ENCODE peak calls at places on chromosomes 16 and 17, in five cellular contexts. One of them, this sample, is unnamed.
A peak's percentile ranks its signal among the peaks of the same experiment; 100 is the strongest.

GRCh38 chr17:350706-351435 is 1.7 kb downstream of the RPH3AL start:
- DNase-seq in heart left ventricle: peak; percentile 94
- DNase-seq in osteocyte: no peak
- DNase-seq in tibial artery: peak; percentile 83
- DNase-seq in Right ventricle myocardium superior: peak; percentile 87
- DNase-seq in this sample: peak; percentile 34

GRCh38 chr16:813204-813915 is 12.8 kb upstream of the GNG13 start:
- DNase-seq in Right ventricle myocardium superior: peak; percentile 64
- DNase-seq in heart left ventricle: peak; percentile 63
- DNase-seq in tibial artery: no peak
- DNase-seq in osteocyte: no peak
- DNase-seq in this sample: peak; percentile 6

GRCh38 chr16:4340443-4340842 is 10.7 kb downstream of the PAM16 start:
- DNase-seq in heart left ventricle: no peak
- DNase-seq in osteocyte: no peak
- DNase-seq in tibial artery: no peak
- DNase-seq in Right ventricle myocardium superior: no peak
- DNase-seq in this sample: no peak

GRCh38 chr16:12124742-12125141 is 148.2 kb downstream of the SNX29 start:
- DNase-seq in tibial artery: no peak
- DNase-seq in Right ventricle myocardium superior: no peak
- DNase-seq in osteocyte: no peak
- DNase-seq in heart left ventricle: no peak
- DNase-seq in this sample: no peak

GRCh38 chr16:69938981-69939820 is 11.9 kb upstream of the CLEC18A start:
- DNase-seq in tibial artery: peak; percentile 62
- DNase-seq in heart left ventricle: no peak
- DNase-seq in osteocyte: no peak
- DNase-seq in Right ventricle myocardium superior: no peak
- DNase-seq in this sample: no peak

GRCh38 chr17:14135906-14136590 is 66.7 kb downstream of the COX10 start:
- DNase-seq in tibial artery: no peak
- DNase-seq in osteocyte: no peak
- DNase-seq in Right ventricle myocardium superior: no peak
- DNase-seq in heart left ventricle: no peak
- DNase-seq in this sample: no peak

GRCh38 chr16:10676284-10676683 is 18.4 kb downstream of the TEKT5 start:
- DNase-seq in Right ventricle myocardium superior: no peak
- DNase-seq in osteocyte: no peak
- DNase-seq in heart left ventricle: no peak
- DNase-seq in tibial artery: no peak
- DNase-seq in this sample: no peak

GRCh38 chr17:73349647-73350046 is 37.8 kb upstream of the CDC42EP4 start:
- DNase-seq in osteocyte: no peak
- DNase-seq in tibial artery: no peak
- DNase-seq in Right ventricle myocardium superior: no peak
- DNase-seq in heart left ventricle: no peak
- DNase-seq in this sample: no peak

GRCh38 chr16:22388101-22388644 is 13.8 kb upstream of the CDR2 start:
- DNase-seq in Right ventricle myocardium superior: no peak
- DNase-seq in osteocyte: no peak
- DNase-seq in tibial artery: no peak
- DNase-seq in heart left ventricle: no peak
- DNase-seq in this sample: no peak

GRCh38 chr17:78133971-78134898 is 3.7 kb downstream of the TMC8 start:
- DNase-seq in heart left ventricle: no peak
- DNase-seq in osteocyte: no peak
- DNase-seq in tibial artery: no peak
- DNase-seq in Right ventricle myocardium superior: peak; percentile 77
- DNase-seq in this sample: no peak

GRCh38 chr17:49456172-49456965 is 38.7 kb upstream of the NGFR start:
- DNase-seq in tibial artery: no peak
- DNase-seq in heart left ventricle: no peak
- DNase-seq in Right ventricle myocardium superior: no peak
- DNase-seq in osteocyte: no peak
- DNase-seq in this sample: peak; percentile 74

GRCh38 chr17:80187090-80187489 is 17.3 kb downstream of the CARD14 start:
- DNase-seq in heart left ventricle: no peak
- DNase-seq in tibial artery: no peak
- DNase-seq in Right ventricle myocardium superior: no peak
- DNase-seq in osteocyte: no peak
- DNase-seq in this sample: peak; percentile 16

GRCh38 chr17:41849251-41849990 is 11.8 kb downstream of the KLHL10 start:
- DNase-seq in heart left ventricle: no peak
- DNase-seq in Right ventricle myocardium superior: no peak
- DNase-seq in osteocyte: no peak
- DNase-seq in tibial artery: no peak
- DNase-seq in this sample: no peak

GRCh38 chr16:54242199-54242598 is 44.4 kb downstream of the IRX3 start:
- DNase-seq in osteocyte: no peak
- DNase-seq in tibial artery: no peak
- DNase-seq in Right ventricle myocardium superior: no peak
- DNase-seq in heart left ventricle: no peak
- DNase-seq in this sample: no peak

GRCh38 chr17:65554568-65555223 is 6.8 kb downstream of the AXIN2 start:
- DNase-seq in heart left ventricle: peak; percentile 82
- DNase-seq in tibial artery: no peak
- DNase-seq in Right ventricle myocardium superior: peak; percentile 70
- DNase-seq in osteocyte: no peak
- DNase-seq in this sample: no peak

GRCh38 chr17:80456465-80457235 is 19.8 kb downstream of the NPTX1 start:
- DNase-seq in Right ventricle myocardium superior: peak; percentile 57
- DNase-seq in osteocyte: no peak
- DNase-seq in tibial artery: no peak
- DNase-seq in heart left ventricle: peak; percentile 72
- DNase-seq in this sample: no peak

GRCh38 chr16:8848939-8849391 is 19.8 kb downstream of the CARHSP1 start:
- DNase-seq in Right ventricle myocardium superior: no peak
- DNase-seq in tibial artery: peak; percentile 57
- DNase-seq in heart left ventricle: no peak
- DNase-seq in osteocyte: peak; percentile 80
- DNase-seq in this sample: peak; percentile 52

GRCh38 chr17:49260011-49260921 is 29.7 kb upstream of the PHOSPHO1 start:
- DNase-seq in tibial artery: peak; percentile 73
- DNase-seq in heart left ventricle: peak; percentile 77
- DNase-seq in osteocyte: peak; percentile 86
- DNase-seq in Right ventricle myocardium superior: peak; percentile 80
- DNase-seq in this sample: peak; percentile 81

GRCh38 chr17:35019386-35020179 is 39.3 kb downstream of the LIG3 start:
- DNase-seq in Right ventricle myocardium superior: no peak
- DNase-seq in heart left ventricle: no peak
- DNase-seq in tibial artery: no peak
- DNase-seq in osteocyte: no peak
- DNase-seq in this sample: no peak

This sample was measured in stromal cell of bone marrow.